ENCODE peak calls at places on chromosomes 11 and 22, in ten cellular contexts. N is NCI-H1092 treated with DMSO at 0.1 percent for 48 hours; J is effector CD4-positive, alpha-beta T cell; R is AG09319; Y is stomach; T is anterior cingulate cortex; E is CD4-positive, alpha-beta T cell; I is non-pigmented ciliary epithelial cell; C is OCI-M1; M is activated CD8-positive, alpha-beta memory T cell treated with anti-CD3 and anti-CD28 coated beads for 24 hours. V is an unnamed sample.

GRCh38 chr22:38139901-38140300 is 29.4 kb upstream of the BAIAP2L2 start:
- DNase-seq in N (no peak), J (no peak), R (no peak), Y (no peak), T (no peak), E (no peak), I (no peak), C (no peak), M (no peak), V (no peak)

GRCh38 chr11:110928373-110928772 is 216.1 kb upstream of the ARHGAP20 start:
- DNase-seq in N (peak), J (no peak), R (no peak), Y (no peak), T (no peak), E (no peak), I (no peak), C (no peak), M (no peak), V (no peak)

GRCh38 chr11:83092488-83093384 is 21.0 kb upstream of the RAB30 start:
- DNase-seq in N (no peak), J (no peak), R (no peak), Y (peak), T (no peak), E (no peak), I (no peak), C (no peak), M (no peak), V (no peak)

GRCh38 chr11:1793091-1793490 is 29.4 kb upstream of the CTSD start:
- DNase-seq in N (no peak), J (no peak), R (no peak), Y (no peak), T (no peak), E (no peak), I (no peak), C (no peak), M (no peak), V (no peak)

GRCh38 chr11:9562716-9563115 is 10.8 kb upstream of the WEE1 start:
- DNase-seq in N (no peak), J (no peak), R (no peak), Y (no peak), T (no peak), E (no peak), I (no peak), C (no peak), M (no peak), V (no peak)

GRCh38 chr11:36540998-36541397 is 26.8 kb upstream of the RAG1 start:
- DNase-seq in N (no peak), J (no peak), R (no peak), Y (peak), T (peak), E (no peak), I (no peak), C (peak), M (no peak), V (peak)

GRCh38 chr11:86101493-86101892 is 32.6 kb upstream of the PICALM start:
- DNase-seq in N (no peak), J (no peak), R (no peak), Y (no peak), T (no peak), E (no peak), I (no peak), C (no peak), M (no peak), V (no peak)

GRCh38 chr11:126495806-126496205 is 140.3 kb downstream of the ST3GAL4 start:
- DNase-seq in N (no peak), J (no peak), R (no peak), Y (no peak), T (no peak), E (no peak), I (no peak), C (no peak), M (no peak), V (no peak)

GRCh38 chr11:121864660-121865059 is 251.4 kb downstream of the BLID start:
- DNase-seq in N (no peak), J (no peak), R (no peak), Y (no peak), T (no peak), E (no peak), I (no peak), C (no peak), M (no peak), V (no peak)

V was measured in hypothalamus.